ENCODE peak calls at places on chromosomes 7 and 10, in nine cellular contexts. T is fibroblast of lung, X is neuronal stem cell, M is mesenchymal stem cell, L is mesendoderm, R is colonic mucosa, H is SK-N-SH, W is H1, Y is neural progenitor cell. V is an unnamed sample. For H3K4me1, the result is how much of the 10 kb centered on the place peaks cover.

GRCh38 chr10:85597006-85597405 is 769.6 kb downstream of the GRID1 start:
- DNase-seq in Y (peak), X (no peak), M (no peak), H (no peak), T (no peak), R (no peak), W (no peak), L (no peak), V (no peak)

GRCh38 chr10:115219203-115219602 is 126.0 kb downstream of the ATRNL1 start:
- DNase-seq in R (no peak), M (no peak), H (no peak), Y (no peak), L (no peak), X (no peak), T (no peak), W (no peak), V (no peak)

GRCh38 chr10:47287365-47287802 is 12.6 kb upstream of the GDF10 start:
- DNase-seq in T (no peak), W (no peak), X (no peak), R (peak), M (no peak), L (peak), Y (no peak), H (peak), V (no peak)

GRCh38 chr10:48457949-48458661 is 146.8 kb downstream of the ARHGAP22 start:
- DNase-seq in M (no peak), T (no peak), H (no peak), Y (no peak), L (no peak), W (peak), R (peak), X (no peak), V (peak)

GRCh38 chr10:127577878-127578627 is 28.9 kb downstream of the NPS start:
- DNase-seq in T (no peak), R (no peak), X (no peak), L (peak), M (no peak), H (no peak), W (no peak), Y (no peak), V (no peak)

GRCh38 chr7:34080513-34080912 is 175.2 kb downstream of the BMPER start:
- DNase-seq in T (peak), R (no peak), Y (no peak), W (no peak), H (no peak), X (no peak), L (no peak), M (peak), V (no peak)

GRCh38 chr10:11225935-11226334 is 208.3 kb downstream of the CELF2 start:
- DNase-seq in W (no peak), R (peak), T (no peak), Y (no peak), M (no peak), L (no peak), H (no peak), X (no peak), V (no peak)

GRCh38 chr10:52488606-52489485 is 174.8 kb downstream of the DKK1 start:
- DNase-seq in L (peak), H (peak), Y (peak), W (no peak), M (peak), T (peak), X (peak), R (no peak), V (no peak)

GRCh38 chr10:15419279-15419874 is 48.3 kb upstream of the FAM171A1 start:
- DNase-seq in T (peak), W (no peak), M (peak), H (peak), Y (peak), L (peak), R (peak), X (peak), V (no peak)

GRCh38 chr7:112116894-112117293 is 89.3 kb downstream of the DOCK4 start:
- DNase-seq in X (no peak), H (no peak), Y (no peak), T (no peak), W (no peak), M (no peak), L (no peak), R (peak), V (no peak)

GRCh38 chr7:77933394-77933793 is 134.8 kb downstream of the PHTF2 start:
- DNase-seq in R (no peak), W (no peak), X (no peak), T (peak), M (peak), H (no peak), Y (no peak), L (peak), V (no peak)

GRCh38 chr10:106515206-106515790 is 649.2 kb downstream of the SORCS1 start:
- DNase-seq in T (peak), L (no peak), W (no peak), Y (peak), X (no peak), M (no peak), R (no peak), H (no peak), V (no peak)

GRCh38 chr10:53153831-53154230 is 381.2 kb upstream of the MBL2 start:
- DNase-seq in Y (no peak), W (no peak), H (no peak), T (no peak), M (no peak), R (no peak), L (no peak), X (no peak), V (no peak)

GRCh38 chr10:77873558-77874380 is 52.8 kb downstream of the DLG5 start:
- DNase-seq in Y (no peak), H (no peak), L (peak), R (peak), M (peak), W (no peak), T (peak), X (no peak), V (peak)

GRCh38 chr7:81062747-81063146 is 143.9 kb upstream of the SEMA3C start:
- DNase-seq in L (no peak), M (no peak), W (no peak), X (no peak), R (no peak), H (no peak), T (no peak), Y (no peak), V (no peak)

GRCh38 chr10:27709304-27709703 is 36.3 kb downstream of the MKX start:
- DNase-seq in L (no peak), M (no peak), T (no peak), R (no peak), Y (no peak), H (no peak), W (no peak), X (no peak), V (no peak)

GRCh38 chr7:49791089-49791741 is 17.8 kb downstream of the VWC2 start:
- DNase-seq in Y (peak), X (peak), T (no peak), M (no peak), W (no peak), R (peak), L (peak), H (peak), V (no peak)

GRCh38 chr10:89352039-89352597 is 24.3 kb downstream of the IFIT3 start:
- DNase-seq in T (peak), H (no peak), M (peak), L (peak), W (no peak), R (peak), X (no peak), Y (no peak), V (peak)

GRCh38 chr10:109926141-109926745 is 2.9 kb upstream of the XPNPEP1 start:
- DNase-seq in X (no peak), L (no peak), T (no peak), H (no peak), M (no peak), W (no peak), Y (no peak), R (no peak), V (no peak)

GRCh38 chr7:143372070-143372469 is 9.1 kb upstream of the ZYX start:
- DNase-seq in H (no peak), M (no peak), T (no peak), W (no peak), R (peak), Y (no peak), X (no peak), L (no peak), V (peak)

GRCh38 chr10:33524966-33525365 is 190.5 kb upstream of the NRP1 start:
- DNase-seq in R (no peak), L (no peak), H (no peak), W (no peak), T (peak), Y (no peak), X (no peak), M (peak), V (no peak)

GRCh38 chr10:133166828-133167692 is 7.0 kb downstream of the KNDC1 start:
- DNase-seq in W (no peak), L (no peak), Y (no peak), M (no peak), H (no peak), T (no peak), X (no peak), R (no peak), V (peak)

GRCh38 chr10:34756584-34756983 is 58.5 kb downstream of the PARD3 start:
- DNase-seq in Y (no peak), M (no peak), X (no peak), H (no peak), L (no peak), T (no peak), R (no peak), W (no peak), V (no peak)

GRCh38 chr7:142885311-142886230 is at the start of gene TRPV6:
- DNase-seq in W (peak), M (no peak), R (peak), X (no peak), L (peak), H (no peak), T (no peak), Y (peak), V (no peak)

GRCh38 chr7:23490357-23491131 is 20.3 kb upstream of the IGF2BP3 start:
- DNase-seq in W (peak), R (peak), M (no peak), L (no peak), H (peak), T (peak), Y (no peak), X (no peak), V (peak)

GRCh38 chr7:134684165-134684564 is 37.5 kb downstream of the BPGM start:
- DNase-seq in Y (no peak), L (no peak), R (no peak), M (no peak), T (peak), X (no peak), W (no peak), H (no peak), V (no peak)

GRCh38 chr7:95469850-95470249 is 15.9 kb upstream of the ASB4 start:
- DNase-seq in W (no peak), R (no peak), L (peak), H (peak), Y (peak), X (no peak), M (no peak), T (no peak), V (no peak)

GRCh38 chr10:83816942-83817341 is 322.4 kb upstream of the GHITM start:
- DNase-seq in T (no peak), Y (no peak), L (no peak), H (no peak), W (no peak), X (no peak), R (no peak), M (no peak), V (no peak)

GRCh38 chr7:27210441-27211083 is 10.7 kb upstream of the HOXA13 start:
- DNase-seq in T (peak), Y (peak), H (peak), R (peak), X (no peak), M (peak), L (peak), W (peak), V (no peak)

GRCh38 chr7:120792861-120793130 is 65.1 kb downstream of the TSPAN12 start:
- DNase-seq in M (no peak), W (no peak), R (no peak), Y (no peak), T (no peak), H (no peak), L (no peak), X (no peak), V (no peak)

DNA sequence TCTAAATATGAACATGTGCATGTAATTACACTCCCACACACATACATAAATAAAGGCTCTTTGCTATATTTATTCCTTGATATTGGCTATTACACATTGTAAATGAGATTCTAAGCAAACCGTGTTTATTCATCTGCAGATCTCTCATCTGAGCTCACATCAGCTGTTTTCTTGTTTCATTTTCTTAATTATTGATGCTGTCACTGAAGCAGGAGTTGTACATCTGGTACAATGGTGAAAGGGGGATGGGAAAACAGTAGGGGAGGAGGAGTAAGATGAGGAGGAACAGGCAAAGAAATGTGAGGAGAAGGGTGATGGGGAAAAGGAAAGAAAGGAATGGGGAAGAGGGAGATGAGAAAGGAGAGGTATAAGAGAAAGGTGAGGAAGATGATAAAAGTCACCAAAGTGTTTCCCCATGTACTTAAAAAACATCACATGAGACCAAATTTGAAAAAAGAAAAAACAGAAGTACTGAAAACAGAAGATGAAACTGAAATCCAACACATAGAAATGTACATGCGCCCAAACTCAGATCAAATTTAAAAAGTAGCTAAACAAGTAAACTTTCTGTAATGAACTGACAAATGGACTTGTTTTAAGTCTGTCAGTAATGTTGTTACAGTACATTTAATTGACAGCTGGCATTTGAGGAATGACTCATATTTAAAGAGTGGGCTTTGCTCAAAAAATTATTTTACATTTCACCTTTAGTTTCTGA is 472.2 kb downstream of the ARL4A start:
- DNase-seq in X (no peak), M (no peak), L (no peak), H (no peak), R (no peak), T (no peak), Y (no peak), W (no peak), V (no peak)
- H3K4me1 ChIP-seq in X (under half), M (under half), L (under half), H (under half), R (under half), T (under half), Y (under half), W (under half), V (under half)

GRCh38 chr10:104735036-104735435 is 93.9 kb downstream of the SORCS3 start:
- DNase-seq in L (peak), T (no peak), X (no peak), H (peak), W (peak), R (no peak), M (no peak), Y (peak), V (no peak)
- H3K9ac ChIP-seq in L (no peak), T (no peak), X (no peak), H (no peak), W (no peak), R (no peak), M (no peak), Y (no peak), V (no peak)

GRCh38 chr10:323651-324293 is 188.5 kb downstream of the ZMYND11 start:
- DNase-seq in H (no peak), R (peak), X (no peak), T (peak), M (peak), L (no peak), Y (no peak), W (no peak), V (peak)
- H3K27ac ChIP-seq in H (peak), R (no peak), X (no peak), T (peak), M (peak), L (no peak), Y (no peak), W (no peak), V (no peak)

DNA sequence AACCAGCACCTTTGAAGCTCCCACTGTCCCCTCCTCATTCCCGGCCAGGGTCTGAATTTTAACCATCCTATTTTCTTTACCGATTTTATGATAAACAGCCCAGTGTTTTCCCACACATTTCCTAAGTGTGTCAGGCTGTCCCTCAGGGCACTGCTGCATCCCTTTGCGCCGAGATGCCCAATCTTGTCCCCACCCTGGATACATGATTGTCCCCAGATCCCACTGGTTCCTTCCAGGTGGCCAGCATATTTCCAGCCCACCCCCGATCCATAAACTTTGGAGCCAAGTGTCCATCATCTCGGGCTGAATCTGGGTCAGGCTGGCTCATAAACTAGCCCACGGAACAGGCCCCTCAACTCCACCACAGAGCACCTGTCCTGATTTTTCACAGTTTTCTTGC is 137.2 kb downstream of the CDH23 start:
- DNase-seq in X (no peak), H (peak), L (no peak), M (no peak), T (no peak), Y (no peak), R (no peak), W (no peak), V (no peak)
- H3K4me1 ChIP-seq in X (under half), H (under half), L (under half), M (under half), T (under half), Y (under half), R (under half), W (under half), V (under half)